ENCODE peak calls at places on chromosomes 6 and 20, in four cellular contexts. Z, M, Q and P are unnamed samples.

GRCh38 chr20:56831795-56832194 is 202.7 kb downstream of the TFAP2C start:
- DNase-seq in Z (no peak), M (no peak), Q (no peak), P (no peak)

GRCh38 chr6:80605165-80605989 is 498.9 kb downstream of the BCKDHB start:
- DNase-seq in Z (no peak), M (no peak), Q (peak), P (no peak)

GRCh38 chr6:28597924-28598323 is 72.2 kb downstream of the GPX5 start:
- DNase-seq in Z (no peak), M (no peak), Q (peak), P (no peak)

GRCh38 chr20:32123088-32123487 is 13.6 kb downstream of the TM9SF4 start:
- DNase-seq in Z (no peak), M (no peak), Q (no peak), P (no peak)

GRCh38 chr6:53701333-53702073 is 35.9 kb upstream of the KLHL31 start:
- DNase-seq in Z (no peak), M (no peak), Q (no peak), P (no peak)

GRCh38 chr6:11918739-11919605 is 93.1 kb upstream of the HIVEP1 start:
- DNase-seq in Z (peak), M (no peak), Q (no peak), P (no peak)

GRCh38 chr20:57496592-57496991 is 28.3 kb downstream of the CTCFL start:
- DNase-seq in Z (no peak), M (no peak), Q (no peak), P (no peak)

GRCh38 chr6:2204272-2204671 is 41.1 kb downstream of the GMDS start:
- DNase-seq in Z (no peak), M (no peak), Q (no peak), P (no peak)

GRCh38 chr6:45376310-45377040 is 1.3 kb downstream of the SUPT3H start:
- DNase-seq in Z (no peak), M (no peak), Q (no peak), P (no peak)

GRCh38 chr20:63495771-63496403 is 3.0 kb downstream of the EEF1A2 start:
- DNase-seq in Z (peak), M (no peak), Q (no peak), P (no peak)

GRCh38 chr6:169959129-169960002 is 207.9 kb downstream of the ERMARD start:
- DNase-seq in Z (no peak), M (no peak), Q (no peak), P (no peak)

GRCh38 chr20:40207618-40208017 is 481.4 kb downstream of the MAFB start:
- DNase-seq in Z (no peak), M (no peak), Q (no peak), P (no peak)

GRCh38 chr6:85412926-85413325 is 37.0 kb upstream of the NT5E start:
- DNase-seq in Z (no peak), M (no peak), Q (no peak), P (no peak)

GRCh38 chr20:34706912-34707784 is 3.0 kb downstream of the TP53INP2 start:
- DNase-seq in Z (no peak), M (no peak), Q (no peak), P (no peak)

GRCh38 chr6:42960243-42961019 is at the start of gene GNMT:
- DNase-seq in Z (no peak), M (no peak), Q (no peak), P (no peak)

GRCh38 chr6:6225885-6226284 is 94.6 kb downstream of the F13A1 start:
- DNase-seq in Z (no peak), M (no peak), Q (no peak), P (no peak)

GRCh38 chr6:20095436-20095835 is 116.8 kb downstream of the MBOAT1 start:
- DNase-seq in Z (no peak), M (no peak), Q (no peak), P (no peak)

DNA sequence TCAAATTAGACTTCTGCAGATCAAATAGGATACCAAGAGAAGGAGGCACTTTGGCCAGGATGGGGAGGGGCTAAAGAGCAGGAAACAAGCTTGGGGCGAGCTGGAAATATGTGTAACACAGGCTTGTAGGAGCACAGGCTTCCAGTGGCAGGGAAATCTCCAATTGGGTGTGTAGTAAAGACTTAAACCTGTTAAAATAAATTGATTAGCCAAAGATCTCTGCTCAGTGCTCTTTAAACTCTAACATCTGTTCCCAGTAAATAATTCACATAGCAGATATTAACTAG is 93.3 kb upstream of the MLN start:
- DNase-seq in Z (no peak), M (no peak), Q (no peak), P (no peak)
- TF ChIP-seq EGR1 in Z (no peak), M (no peak), Q (no peak), P (no peak)

GRCh38 chr6:117157448-117157847 is 107.9 kb upstream of the VGLL2 start:
- DNase-seq in Z (no peak), M (no peak), Q (no peak), P (no peak)
- TF ChIP-seq EGR1 in Z (no peak), M (no peak), Q (no peak), P (no peak)

DNA sequence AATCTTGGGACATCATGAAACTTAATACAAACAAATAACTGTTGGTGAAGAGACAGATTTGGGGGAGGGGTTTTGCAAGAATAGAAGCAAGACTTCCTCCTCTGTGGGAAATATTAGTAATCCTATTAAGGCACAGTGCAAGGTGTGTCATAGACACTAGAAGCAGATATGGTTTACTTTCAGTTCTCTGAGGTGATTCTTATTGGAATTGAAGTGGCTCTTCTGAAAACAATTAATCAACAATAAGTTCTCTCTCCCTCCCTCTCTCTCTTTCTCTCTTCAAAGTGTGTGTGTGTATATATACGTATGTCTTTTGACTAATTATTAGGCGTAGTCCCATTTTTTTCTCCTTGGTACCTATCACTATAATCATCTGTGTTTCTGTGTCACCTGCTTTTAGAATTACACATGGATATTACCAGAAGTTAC is 99.8 kb downstream of the HIVEP2 start:
- DNase-seq in Z (no peak), M (no peak), Q (no peak), P (no peak)
- TF ChIP-seq EGR1 in Z (no peak), M (no peak), Q (no peak), P (no peak)

GRCh38 chr20:45998761-45999160 is 9.9 kb upstream of the MMP9 start:
- DNase-seq in Z (no peak), M (no peak), Q (no peak), P (no peak)
- TF ChIP-seq EGR1 in Z (no peak), M (no peak), Q (no peak), P (no peak)

GRCh38 chr6:166262738-166263515 is 45.3 kb downstream of the PRR18 start:
- DNase-seq in Z (no peak), M (no peak), Q (no peak), P (no peak)

GRCh38 chr6:166253277-166254229 is 54.6 kb downstream of the PRR18 start:
- DNase-seq in Z (no peak), M (no peak), Q (no peak), P (no peak)

GRCh38 chr6:166258854-166259276 is 49.3 kb downstream of the PRR18 start:
- DNase-seq in Z (no peak), M (no peak), Q (no peak), P (no peak)

GRCh38 chr6:166257911-166258318 is 50.3 kb downstream of the PRR18 start:
- DNase-seq in Z (no peak), M (no peak), Q (no peak), P (no peak)

GRCh38 chr6:166259296-166259977 is 48.8 kb downstream of the PRR18 start:
- DNase-seq in Z (no peak), M (no peak), Q (no peak), P (no peak)
- TF ChIP-seq EGR1 in Z (no peak), M (no peak), Q (no peak), P (no peak)

GRCh38 chr6:138920906-138921305 is 67.1 kb downstream of the REPS1 start:
- DNase-seq in Z (no peak), M (no peak), Q (no peak), P (no peak)
- TF ChIP-seq EGR1 in Z (no peak), M (no peak), Q (no peak), P (no peak)

DNA sequence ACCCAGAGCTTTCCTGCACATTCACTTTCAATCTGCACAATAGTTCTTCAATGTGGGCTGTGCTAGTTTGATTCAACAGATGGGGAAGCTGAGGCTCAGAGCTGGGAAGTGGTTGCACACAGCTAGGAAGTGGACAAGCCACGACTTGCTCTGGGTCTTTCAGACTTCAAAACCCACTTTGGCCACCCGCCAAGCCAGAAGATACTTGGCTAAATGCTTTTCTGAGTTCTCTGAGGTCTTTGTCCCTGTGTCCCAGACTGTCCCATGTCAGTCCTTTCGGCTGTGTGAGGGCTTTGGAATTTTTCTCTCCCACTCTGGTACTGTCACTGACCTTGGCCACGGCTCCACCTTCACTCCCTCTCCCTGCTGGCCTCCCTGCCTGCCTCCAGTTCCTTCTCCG is 10.5 kb downstream of the PDYN start:
- DNase-seq in Z (no peak), M (no peak), Q (no peak), P (no peak)
- TF ChIP-seq EGR1 in Z (no peak), M (no peak), Q (no peak), P (no peak)